ENCODE peak calls at places on chromosome 5, in ten cellular contexts. F is endodermal cell, I is bronchial epithelial cell, Y is heart left ventricle, H is HFF-Myc, B is tibial artery, Q is MM.1S, Z is IMR-90, O is A549, U is SK-N-SH. P is an unnamed sample.

GRCh38 chr5:171431251-171431777 is 11.9 kb downstream of the FGF18 start:
- DNase-seq in F (no peak), I (no peak), Y (no peak), H (no peak), B (peak; percentile 16), Q (no peak), Z (no peak), O (no peak), U (no peak), P (no peak)

GRCh38 chr5:60719329-60719728 is 19.4 kb upstream of the DEPDC1B start:
- DNase-seq in F (no peak), I (no peak), Y (no peak), H (no peak), B (no peak), Q (no peak), Z (no peak), O (no peak), U (no peak), P (no peak)

GRCh38 chr5:133932441-133933168 is 35.8 kb downstream of the C5orf15 start:
- DNase-seq in F (no peak), I (no peak), Y (no peak), H (no peak), B (no peak), Q (no peak), Z (no peak), O (no peak), U (no peak), P (no peak)

GRCh38 chr5:78025540-78025939 is 249.4 kb upstream of the TBCA start:
- DNase-seq in F (peak; percentile 53), I (no peak), Y (no peak), H (no peak), B (no peak), Q (no peak), Z (no peak), O (no peak), U (no peak), P (no peak)

GRCh38 chr5:107557051-107557658 is 113.6 kb downstream of the EFNA5 start:
- DNase-seq in F (peak; percentile 67), I (peak; percentile 88), Y (peak; percentile 72), H (no peak), B (no peak), Q (peak; percentile 70), Z (no peak), O (peak; percentile 73), U (no peak), P (peak; percentile 38)

GRCh38 chr5:179146277-179146676 is 86.1 kb downstream of the ZNF354C start:
- DNase-seq in F (no peak), I (no peak), Y (peak; percentile 6), H (no peak), B (no peak), Q (no peak), Z (no peak), O (no peak), U (no peak), P (no peak)

GRCh38 chr5:95670568-95670967 is 12.2 kb downstream of the SPATA9 start:
- DNase-seq in F (no peak), I (no peak), Y (no peak), H (no peak), B (no peak), Q (no peak), Z (peak; percentile 26), O (no peak), U (no peak), P (peak; percentile 10)

GRCh38 chr5:9507974-9508373 is 37.9 kb downstream of the SEMA5A start:
- DNase-seq in F (no peak), I (no peak), Y (no peak), H (peak; percentile 59), B (no peak), Q (no peak), Z (peak; percentile 85), O (no peak), U (no peak), P (peak; percentile 36)

GRCh38 chr5:123425444-123425843 is 2.2 kb upstream of the CEP120 start:
- DNase-seq in F (no peak), I (no peak), Y (no peak), H (no peak), B (no peak), Q (no peak), Z (no peak), O (no peak), U (no peak), P (no peak)

GRCh38 chr5:44935262-44935661 is 126.5 kb downstream of the MRPS30 start:
- DNase-seq in F (peak; percentile 81), I (peak; percentile 2), Y (no peak), H (no peak), B (no peak), Q (peak; percentile 60), Z (no peak), O (peak; percentile 20), U (no peak), P (no peak)

GRCh38 chr5:120388016-120388781 is 75.9 kb upstream of the PRR16 start:
- DNase-seq in F (no peak), I (peak; percentile 87), Y (no peak), H (peak; percentile 88), B (no peak), Q (peak; percentile 72), Z (peak; percentile 95), O (no peak), U (no peak), P (peak; percentile 93)

GRCh38 chr5:176700239-176700847 is 53.1 kb downstream of the TSPAN17 start:
- DNase-seq in F (peak; percentile 84), I (peak; percentile 9), Y (peak; percentile 10), H (no peak), B (no peak), Q (no peak), Z (no peak), O (peak; percentile 24), U (peak; percentile 85), P (no peak)

GRCh38 chr5:159616967-159617366 is 286.7 kb upstream of the IL12B start:
- DNase-seq in F (no peak), I (peak; percentile 86), Y (no peak), H (no peak), B (no peak), Q (no peak), Z (peak; percentile 16), O (no peak), U (no peak), P (peak; percentile 54)

GRCh38 chr5:151903243-151903653 is 21.4 kb downstream of the GLRA1 start:
- DNase-seq in F (peak; percentile 80), I (no peak), Y (no peak), H (no peak), B (no peak), Q (no peak), Z (no peak), O (no peak), U (no peak), P (no peak)

GRCh38 chr5:149392718-149393117 is 13.6 kb upstream of the IL17B start:
- DNase-seq in F (no peak), I (peak; percentile 73), Y (no peak), H (no peak), B (no peak), Q (no peak), Z (peak; percentile 87), O (peak; percentile 28), U (no peak), P (peak; percentile 60)

GRCh38 chr5:180441577-180441976 is 52.6 kb upstream of the CNOT6 start:
- DNase-seq in F (no peak), I (peak; percentile 52), Y (no peak), H (no peak), B (no peak), Q (no peak), Z (no peak), O (peak; percentile 87), U (no peak), P (no peak)

DNA sequence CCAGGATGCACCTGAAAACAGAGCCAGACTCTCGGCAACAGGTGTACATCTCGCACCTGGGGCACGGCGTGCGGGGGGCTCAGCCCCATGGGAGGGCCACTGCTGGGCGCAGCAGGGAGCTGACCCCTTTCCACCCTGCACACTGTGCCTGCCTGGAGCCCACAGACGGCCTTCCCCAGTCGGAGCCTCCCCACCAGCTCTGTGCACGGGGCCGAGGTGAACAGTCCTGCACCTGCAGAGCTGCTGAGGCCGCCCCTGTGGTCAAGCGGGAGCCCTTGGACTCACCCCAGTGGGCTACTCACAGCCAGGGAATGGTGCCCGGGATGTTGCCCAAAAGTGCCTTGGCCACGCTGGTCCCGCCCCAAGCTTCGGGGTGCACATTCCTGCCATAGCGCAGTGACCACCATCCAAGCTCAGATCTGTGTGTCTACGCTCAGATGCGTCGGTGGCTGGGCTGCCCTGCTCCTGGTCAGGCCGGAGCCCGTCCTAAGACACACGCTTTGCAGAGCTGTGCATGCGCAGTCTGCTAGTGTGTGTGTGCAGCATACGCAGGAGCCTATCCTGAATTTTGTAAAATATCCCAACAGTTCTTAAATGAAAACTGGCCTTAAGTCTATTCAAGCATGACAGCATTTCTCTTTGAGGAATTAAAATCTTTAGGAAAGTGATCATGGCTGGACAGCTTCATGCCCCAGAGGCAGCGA is 8.4 kb upstream of the EXOC3 start:
- DNase-seq in F (peak; percentile 27), I (no peak), Y (no peak), H (no peak), B (peak; percentile 15), Q (no peak), Z (no peak), O (no peak), U (no peak), P (no peak)
- H3K4me3 ChIP-seq in F (no peak overlapping the region), I (no peak overlapping the region), Y (no peak overlapping the region), H (no peak overlapping the region), B (no peak overlapping the region), Q (no peak overlapping the region), Z (no peak overlapping the region), O (no peak overlapping the region), U (no peak overlapping the region), P (no peak overlapping the region)

DNA sequence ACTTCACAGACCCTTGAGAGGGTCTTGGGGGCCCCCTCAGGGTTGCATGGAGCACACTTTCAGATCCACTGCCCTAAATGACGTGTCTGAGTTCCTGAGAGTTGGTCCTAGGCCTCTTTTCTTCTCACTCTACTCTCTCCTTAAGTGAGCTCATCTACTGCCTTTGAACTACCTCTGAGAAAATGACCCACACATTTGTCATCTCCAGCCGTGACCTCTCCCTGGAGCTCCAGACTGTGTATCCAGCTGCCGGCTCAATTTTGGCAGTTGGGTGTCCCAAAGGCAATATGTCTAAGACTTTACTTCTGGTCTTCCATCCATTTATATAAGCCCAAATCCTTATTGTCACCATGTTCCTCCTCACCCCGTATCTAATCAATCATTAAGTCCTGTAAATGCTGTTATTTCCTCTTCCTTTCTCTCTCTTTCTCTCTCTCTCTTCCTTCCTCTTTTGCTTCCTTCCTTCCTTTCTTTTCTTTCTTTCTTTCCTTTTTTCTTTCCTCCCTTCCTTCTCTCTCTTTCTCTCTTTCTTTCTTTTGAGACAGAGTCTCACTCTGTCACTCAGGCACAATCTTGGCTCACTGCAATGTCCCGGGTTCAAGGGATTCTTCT is 51.2 kb upstream of the HSPA9 start:
- DNase-seq in F (no peak), I (no peak), Y (no peak), H (no peak), B (no peak), Q (no peak), Z (peak; percentile 23), O (no peak), U (no peak), P (no peak)
- TF ChIP-seq CTCF in F (no peak), I (no peak), Y (no peak), H (no peak), B (no peak), Q (no peak), Z (no peak), O (no peak), U (no peak), P (no peak)

GRCh38 chr5:146205499-146206202 is 2.2 kb downstream of the RBM27 start:
- DNase-seq in F (no peak), I (no peak), Y (no peak), H (no peak), B (no peak), Q (no peak), Z (no peak), O (no peak), U (no peak), P (no peak)
- H3K4me3 ChIP-seq in F (peak overlapping the region; percentile 89), I (no peak overlapping the region), Y (peak overlapping the region; percentile 83), H (peak overlapping the region; percentile 71), B (no peak overlapping the region), Q (no peak overlapping the region), Z (no peak overlapping the region), O (peak overlapping the region; percentile 74), U (no peak overlapping the region), P (no peak overlapping the region)

GRCh38 chr5:101720033-101720432 is 576.1 kb downstream of the SLCO4C1 start:
- DNase-seq in F (no peak), I (peak; percentile 69), Y (no peak), H (no peak), B (no peak), Q (no peak), Z (no peak), O (no peak), U (no peak), P (no peak)
- TF ChIP-seq CTCF in F (no peak), I (no peak), Y (no peak), H (no peak), B (no peak), Q (no peak), Z (no peak), O (no peak), U (no peak), P (no peak)